ENCODE peak calls at places on chromosomes 6 and 20, in ten cellular contexts. H is gastrocnemius medialis, C is GM20000, K is glutamatergic neuron, O is coronary artery, A is neural progenitor cell, Z is Calu3, D is astrocyte of the cerebellum, L is body of pancreas, M is HL-60. R is an unnamed sample.

GRCh38 chr6:73388433-73388799 is 6.2 kb upstream of the DDX43 start:
- DNase-seq in H (no peak), C (no peak), K (no peak), O (no peak), A (no peak), Z (no peak), D (no peak), L (no peak), M (no peak), R (no peak)

GRCh38 chr20:19317240-19318069 is 105.0 kb downstream of the SLC24A3 start:
- DNase-seq in H (no peak), C (peak), K (no peak), O (no peak), A (peak), Z (no peak), D (no peak), L (no peak), M (no peak), R (no peak)

GRCh38 chr6:14705841-14706377 is 540.0 kb upstream of the JARID2 start:
- DNase-seq in H (no peak), C (no peak), K (no peak), O (no peak), A (no peak), Z (no peak), D (no peak), L (no peak), M (no peak), R (no peak)

GRCh38 chr20:51409192-51409875 is 133.2 kb downstream of the NFATC2 start:
- DNase-seq in H (no peak), C (no peak), K (no peak), O (no peak), A (no peak), Z (no peak), D (no peak), L (no peak), M (no peak), R (no peak)

GRCh38 chr6:11654876-11655275 is 117.3 kb downstream of the TMEM170B start:
- DNase-seq in H (no peak), C (no peak), K (no peak), O (no peak), A (no peak), Z (no peak), D (no peak), L (no peak), M (no peak), R (no peak)

GRCh38 chr20:35117148-35117547 is 24.5 kb upstream of the TRPC4AP start:
- DNase-seq in H (no peak), C (no peak), K (no peak), O (no peak), A (no peak), Z (no peak), D (no peak), L (no peak), M (no peak), R (no peak)

GRCh38 chr6:35185302-35185681 is 28.5 kb upstream of the SCUBE3 start:
- DNase-seq in H (peak), C (no peak), K (no peak), O (no peak), A (no peak), Z (peak), D (no peak), L (peak), M (no peak), R (no peak)

GRCh38 chr6:70604254-70604653 is 37.5 kb downstream of the SDHAF4 start:
- DNase-seq in H (no peak), C (no peak), K (no peak), O (no peak), A (no peak), Z (no peak), D (no peak), L (no peak), M (no peak), R (no peak)

GRCh38 chr20:49496526-49497216 is 14.2 kb upstream of the KCNB1 start:
- DNase-seq in H (no peak), C (no peak), K (no peak), O (no peak), A (no peak), Z (no peak), D (no peak), L (no peak), M (no peak), R (no peak)

GRCh38 chr6:107491791-107492674 is 2.1 kb downstream of the SOBP start:
- DNase-seq in H (peak), C (no peak), K (no peak), O (no peak), A (no peak), Z (no peak), D (peak), L (no peak), M (peak), R (no peak)

GRCh38 chr20:7214081-7214740 is 446.7 kb downstream of the BMP2 start:
- DNase-seq in H (no peak), C (no peak), K (no peak), O (no peak), A (peak), Z (no peak), D (no peak), L (no peak), M (no peak), R (no peak)

GRCh38 chr6:109023348-109023925 is 71.2 kb downstream of the SESN1 start:
- DNase-seq in H (no peak), C (no peak), K (no peak), O (no peak), A (no peak), Z (no peak), D (no peak), L (no peak), M (no peak), R (no peak)

GRCh38 chr6:111087871-111088667 is 766 bp downstream of the SLC16A10 start:
- DNase-seq in H (peak), C (peak), K (peak), O (no peak), A (peak), Z (peak), D (no peak), L (peak), M (no peak), R (peak)

GRCh38 chr20:43909211-43909610 is 5.4 kb upstream of the TOX2 start:
- DNase-seq in H (no peak), C (no peak), K (no peak), O (no peak), A (no peak), Z (no peak), D (no peak), L (no peak), M (no peak), R (no peak)

GRCh38 chr6:93394471-93394870 is 24.9 kb downstream of the EPHA7 start:
- DNase-seq in H (no peak), C (no peak), K (no peak), O (no peak), A (no peak), Z (no peak), D (no peak), L (no peak), M (no peak), R (no peak)

GRCh38 chr20:62254021-62254724 is 15.9 kb downstream of the OSBPL2 start:
- DNase-seq in H (no peak), C (no peak), K (peak), O (no peak), A (peak), Z (no peak), D (no peak), L (no peak), M (no peak), R (no peak)

GRCh38 chr6:118860880-118861279 is 33.1 kb upstream of the ASF1A start:
- DNase-seq in H (peak), C (no peak), K (no peak), O (no peak), A (no peak), Z (no peak), D (no peak), L (peak), M (no peak), R (no peak)

GRCh38 chr6:21992178-21992967 is 304.5 kb downstream of the PRL start:
- DNase-seq in H (no peak), C (no peak), K (no peak), O (no peak), A (no peak), Z (no peak), D (no peak), L (no peak), M (no peak), R (no peak)

GRCh38 chr20:2800590-2801458 is at the start of gene CPXM1:
- DNase-seq in H (no peak), C (peak), K (peak), O (peak), A (peak), Z (no peak), D (no peak), L (no peak), M (peak), R (no peak)

GRCh38 chr20:3818155-3819151 is 1.9 kb upstream of the AP5S1 start:
- DNase-seq in H (peak), C (peak), K (peak), O (no peak), A (peak), Z (peak), D (peak), L (peak), M (peak), R (no peak)

GRCh38 chr6:105681061-105681460 is 278.2 kb upstream of the PREP start:
- DNase-seq in H (no peak), C (no peak), K (no peak), O (no peak), A (no peak), Z (no peak), D (no peak), L (no peak), M (no peak), R (no peak)

GRCh38 chr20:6533828-6534388 is 233.6 kb upstream of the BMP2 start:
- DNase-seq in H (no peak), C (no peak), K (no peak), O (no peak), A (peak), Z (no peak), D (peak), L (no peak), M (no peak), R (no peak)

GRCh38 chr20:33159713-33160112 is 8.2 kb upstream of the BPIFA2 start:
- DNase-seq in H (no peak), C (no peak), K (no peak), O (no peak), A (no peak), Z (no peak), D (no peak), L (no peak), M (no peak), R (no peak)

GRCh38 chr6:151917531-151918329 is 110.2 kb downstream of the ESR1 start:
- DNase-seq in H (no peak), C (no peak), K (no peak), O (no peak), A (no peak), Z (no peak), D (no peak), L (no peak), M (no peak), R (no peak)

GRCh38 chr6:30510419-30510818 is 21.1 kb downstream of the HLA-E start:
- DNase-seq in H (no peak), C (no peak), K (no peak), O (no peak), A (no peak), Z (no peak), D (no peak), L (no peak), M (no peak), R (no peak)

GRCh38 chr6:141552463-141552862 is 580.3 kb upstream of the GJE1 start:
- DNase-seq in H (no peak), C (peak), K (no peak), O (no peak), A (no peak), Z (peak), D (peak), L (no peak), M (no peak), R (no peak)

GRCh38 chr20:38242848-38243449 is 17.6 kb downstream of the KIAA1755 start:
- DNase-seq in H (no peak), C (no peak), K (no peak), O (no peak), A (peak), Z (peak), D (no peak), L (no peak), M (peak), R (no peak)

GRCh38 chr20:53808733-53809132 is 215.1 kb upstream of the ZNF217 start:
- DNase-seq in H (no peak), C (no peak), K (no peak), O (no peak), A (no peak), Z (no peak), D (no peak), L (no peak), M (no peak), R (no peak)

GRCh38 chr6:106103728-106104109 is 17.6 kb downstream of the PRDM1 start:
- DNase-seq in H (no peak), C (no peak), K (no peak), O (no peak), A (no peak), Z (peak), D (no peak), L (no peak), M (no peak), R (no peak)

GRCh38 chr6:110979565-110980096 is 2.2 kb upstream of the RPF2 start:
- DNase-seq in H (no peak), C (no peak), K (no peak), O (no peak), A (no peak), Z (no peak), D (no peak), L (no peak), M (no peak), R (no peak)

GRCh38 chr6:111583986-111584385 is 21.7 kb downstream of the TRAF3IP2 start:
- DNase-seq in H (no peak), C (no peak), K (no peak), O (no peak), A (no peak), Z (no peak), D (no peak), L (no peak), M (no peak), R (no peak)

GRCh38 chr6:72672906-72673305 is 51.0 kb downstream of the KCNQ5 start:
- DNase-seq in H (no peak), C (no peak), K (peak), O (no peak), A (no peak), Z (no peak), D (no peak), L (no peak), M (no peak), R (no peak)

DNA sequence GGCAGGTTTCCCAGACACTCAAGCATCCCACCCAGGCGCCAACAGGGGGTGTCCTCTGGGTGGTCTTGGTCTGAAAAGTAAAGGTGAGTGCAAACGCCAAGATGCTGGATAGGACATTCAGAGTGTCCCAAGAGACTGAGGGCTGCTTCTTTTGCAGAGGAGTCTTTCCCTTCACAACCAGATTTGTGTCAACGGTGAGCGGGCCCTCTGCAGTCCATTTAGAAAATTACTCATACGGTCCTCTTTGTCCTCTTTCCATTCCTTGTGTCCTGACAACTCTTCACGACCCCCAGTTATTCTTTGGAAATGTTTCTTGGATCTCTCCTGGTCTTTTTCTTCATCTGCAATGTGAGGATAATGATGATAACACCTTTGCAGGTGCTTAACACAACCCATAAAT is 257.8 kb downstream of the CDC5L start:
- DNase-seq in H (no peak), C (no peak), K (no peak), O (no peak), A (no peak), Z (no peak), D (no peak), L (no peak), M (no peak), R (no peak)
- TF ChIP-seq CTCF in H (no peak), C (no peak), K (no peak), O (no peak), A (no peak), Z (no peak), D (no peak), L (no peak), M (no peak), R (no peak)

GRCh38 chr20:16699287-16699686 is 30.5 kb upstream of the SNRPB2 start:
- DNase-seq in H (no peak), C (no peak), K (peak), O (no peak), A (peak), Z (no peak), D (no peak), L (no peak), M (no peak), R (no peak)

GRCh38 chr20:16695633-16696032 is 34.2 kb upstream of the SNRPB2 start:
- DNase-seq in H (no peak), C (no peak), K (no peak), O (no peak), A (no peak), Z (no peak), D (no peak), L (no peak), M (no peak), R (no peak)

GRCh38 chr20:16703570-16703969 is 26.3 kb upstream of the SNRPB2 start:
- DNase-seq in H (no peak), C (no peak), K (no peak), O (no peak), A (no peak), Z (no peak), D (no peak), L (no peak), M (no peak), R (no peak)

DNA sequence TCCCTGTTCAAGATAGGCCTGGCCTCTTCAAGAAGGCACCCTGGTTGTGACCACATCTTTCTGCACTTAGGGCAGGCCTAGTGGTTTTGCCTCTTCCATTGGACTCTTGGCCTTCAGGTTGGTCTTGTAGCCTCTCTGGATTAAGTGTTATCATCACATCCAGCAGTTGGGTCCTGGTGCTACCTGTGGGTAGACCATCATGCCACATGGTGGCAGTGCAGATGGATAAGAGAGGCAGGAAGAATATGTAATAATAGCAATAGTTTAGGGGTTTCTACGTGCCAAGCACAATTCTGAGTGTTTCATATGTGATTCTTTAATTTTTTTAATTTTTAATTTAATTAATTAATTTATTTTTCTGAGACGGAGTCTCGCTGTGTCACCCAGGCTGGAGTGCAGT is 28.5 kb upstream of the SNRPB2 start:
- DNase-seq in H (no peak), C (peak), K (no peak), O (no peak), A (peak), Z (no peak), D (no peak), L (no peak), M (no peak), R (no peak)
- TF ChIP-seq CTCF in H (no peak), C (peak), K (peak), O (no peak), A (peak), Z (no peak), D (no peak), L (peak), M (peak), R (no peak)

GRCh38 chr6:160030103-160030502 is 61.2 kb downstream of the IGF2R start:
- DNase-seq in H (peak), C (no peak), K (peak), O (peak), A (peak), Z (no peak), D (peak), L (peak), M (no peak), R (no peak)
- TF ChIP-seq CTCF in H (no peak), C (no peak), K (no peak), O (no peak), A (peak), Z (no peak), D (no peak), L (no peak), M (no peak), R (no peak)

DNA sequence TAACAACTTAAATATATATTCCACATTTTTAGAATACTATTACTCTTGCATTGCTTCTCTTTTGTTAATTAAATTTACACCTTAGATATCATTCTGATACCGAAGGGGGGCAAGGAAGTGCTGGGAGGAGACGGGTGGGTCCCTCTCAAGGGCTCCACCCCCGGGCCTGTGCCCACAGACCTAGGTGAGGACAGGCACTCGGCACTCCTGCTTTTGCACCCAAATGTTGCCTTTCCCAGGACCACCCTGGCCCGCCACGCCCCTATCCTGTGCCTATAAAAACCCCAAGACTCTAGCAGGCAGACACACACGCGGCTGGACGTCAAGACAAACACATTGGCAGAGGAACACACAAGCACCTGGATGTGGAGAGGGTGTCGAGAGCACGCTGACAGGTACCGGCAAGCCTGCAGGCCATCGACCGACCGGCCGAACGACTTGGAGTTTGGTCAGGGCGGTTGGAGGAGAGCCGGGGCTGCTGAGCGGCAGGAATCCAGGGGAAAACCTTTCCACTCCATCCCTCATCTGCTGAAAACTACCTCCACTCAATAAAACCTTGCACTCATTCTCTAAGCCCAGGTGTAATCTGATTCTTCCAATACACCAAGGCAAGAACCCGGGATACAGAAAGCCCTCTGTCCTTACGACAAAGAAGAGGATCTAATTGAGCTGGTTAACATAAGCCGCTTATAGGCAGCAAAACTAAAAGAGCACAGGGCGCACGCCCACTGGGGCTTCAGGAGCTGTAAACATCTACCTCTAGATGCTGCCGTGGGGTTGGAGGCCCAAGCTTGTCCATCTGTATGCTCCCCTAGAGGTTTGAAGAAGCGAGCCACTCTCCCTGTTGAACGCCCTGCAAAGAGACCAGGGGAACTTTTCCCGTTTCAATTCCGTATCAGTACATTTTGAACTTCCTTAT is 197.4 kb upstream of the PRSS16 start:
- DNase-seq in H (no peak), C (no peak), K (no peak), O (no peak), A (peak), Z (no peak), D (no peak), L (no peak), M (no peak), R (no peak)
- TF ChIP-seq CTCF in H (no peak), C (no peak), K (no peak), O (no peak), A (peak), Z (no peak), D (no peak), L (no peak), M (no peak), R (no peak)

GRCh38 chr6:87700729-87701675 is 1.0 kb downstream of the AKIRIN2 start:
- DNase-seq in H (peak), C (peak), K (peak), O (peak), A (peak), Z (peak), D (no peak), L (peak), M (peak), R (peak)
- TF ChIP-seq CTCF in H (no peak), C (no peak), K (no peak), O (no peak), A (no peak), Z (no peak), D (no peak), L (no peak), M (no peak), R (no peak)